ENCODE peak calls at places on chromosomes 11 and 22, in six cellular contexts. F is Peyer's patch, Z is glomerular endothelial cell, N is GM12865, O is Caki2, G is HCT116. I is an unnamed sample.
A peak's percentile ranks its signal among the peaks of the same experiment; 100 is the strongest.

GRCh38 chr11:122645847-122646246 is 9.7 kb upstream of the UBASH3B start:
- DNase-seq in G (no peak), O (peak; percentile 68), F (no peak), Z (no peak), N (no peak), I (no peak)

GRCh38 chr11:60657880-60658279 is 41.5 kb upstream of the MS4A8 start:
- DNase-seq in Z (no peak), F (no peak), N (peak; percentile 25), O (no peak), G (no peak), I (no peak)

GRCh38 chr22:17190702-17191101 is 28.5 kb downstream of the ADA2 start:
- DNase-seq in Z (no peak), G (no peak), F (no peak), O (no peak), N (no peak), I (no peak)

GRCh38 chr11:2215561-2216399 is 44.2 kb upstream of the TH start:
- DNase-seq in F (no peak), G (no peak), O (no peak), Z (no peak), N (no peak), I (no peak)

GRCh38 chr11:83680351-83680750 is 394.2 kb upstream of the CCDC90B start:
- DNase-seq in O (no peak), G (no peak), N (no peak), F (no peak), Z (no peak), I (no peak)

GRCh38 chr22:36156515-36157419 is 3.8 kb downstream of the APOL3 start:
- DNase-seq in G (no peak), Z (peak; percentile 93), N (peak; percentile 72), O (peak; percentile 38), F (peak; percentile 67), I (peak; percentile 89)

GRCh38 chr22:49525776-49526535 is 301.7 kb downstream of the BRD1 start:
- DNase-seq in O (peak; percentile 26), G (no peak), F (no peak), N (no peak), Z (no peak), I (no peak)

GRCh38 chr11:85029964-85030363 is 597.2 kb downstream of the DLG2 start:
- DNase-seq in G (no peak), Z (no peak), N (no peak), O (peak; percentile 18), F (no peak), I (no peak)

I was measured in left ventricle myocardium superior.